ENCODE peak calls at places on chromosomes 11 and 22, in seven cellular contexts. One of them, this sample, is unnamed.
A peak's percentile ranks its signal among the peaks of the same experiment; 100 is the strongest.

GRCh38 chr11:83140691-83141455 is 16.1 kb upstream of the PCF11 start:
- DNase-seq in SK-N-SH: no peak
- DNase-seq in K562: no peak
- DNase-seq in HCT116: no peak
- DNase-seq in HepG2: no peak
- DNase-seq in H1: no peak
- DNase-seq in GM12878: peak; percentile 59
- DNase-seq in this sample: no peak

GRCh38 chr11:2704896-2705606 is 5.3 kb upstream of the KCNQ1OT1 start:
- DNase-seq in SK-N-SH: peak; percentile 54
- DNase-seq in K562: no peak
- DNase-seq in HCT116: no peak
- DNase-seq in HepG2: no peak
- DNase-seq in H1: no peak
- DNase-seq in GM12878: no peak
- DNase-seq in this sample: no peak

GRCh38 chr11:83827520-83827919 is 541.4 kb upstream of the CCDC90B start:
- DNase-seq in SK-N-SH: no peak
- DNase-seq in K562: no peak
- DNase-seq in HCT116: no peak
- DNase-seq in HepG2: no peak
- DNase-seq in H1: no peak
- DNase-seq in GM12878: no peak
- DNase-seq in this sample: no peak

GRCh38 chr22:49767355-49768062 is 60.2 kb downstream of the BRD1 start:
- DNase-seq in SK-N-SH: peak; percentile 72
- DNase-seq in K562: peak; percentile 48
- DNase-seq in HCT116: peak; percentile 42
- DNase-seq in HepG2: peak; percentile 58
- DNase-seq in H1: peak; percentile 74
- DNase-seq in GM12878: peak; percentile 50
- DNase-seq in this sample: peak; percentile 71

GRCh38 chr11:119832132-119832531 is 103.1 kb upstream of the NECTIN1 start:
- DNase-seq in SK-N-SH: peak; percentile 64
- DNase-seq in K562: no peak
- DNase-seq in HCT116: no peak
- DNase-seq in HepG2: no peak
- DNase-seq in H1: no peak
- DNase-seq in GM12878: no peak
- DNase-seq in this sample: no peak

GRCh38 chr22:19755722-19756287 is 4.8 kb upstream of the TBX1 start:
- DNase-seq in SK-N-SH: peak; percentile 71
- DNase-seq in K562: peak; percentile 67
- DNase-seq in HCT116: no peak
- DNase-seq in HepG2: no peak
- DNase-seq in H1: no peak
- DNase-seq in GM12878: no peak
- DNase-seq in this sample: no peak

GRCh38 chr22:49329636-49330035 is 498.0 kb downstream of the BRD1 start:
- DNase-seq in SK-N-SH: no peak
- DNase-seq in K562: no peak
- DNase-seq in HCT116: no peak
- DNase-seq in HepG2: no peak
- DNase-seq in H1: no peak
- DNase-seq in GM12878: no peak
- DNase-seq in this sample: no peak

GRCh38 chr11:103862827-103863213 is 173.6 kb upstream of the DDI1 start:
- DNase-seq in SK-N-SH: no peak
- DNase-seq in K562: no peak
- DNase-seq in HCT116: no peak
- DNase-seq in HepG2: no peak
- DNase-seq in H1: no peak
- DNase-seq in GM12878: no peak
- DNase-seq in this sample: no peak

GRCh38 chr11:34380696-34381095 is 22.9 kb upstream of the ABTB2 start:
- DNase-seq in SK-N-SH: no peak
- DNase-seq in K562: no peak
- DNase-seq in HCT116: peak; percentile 39
- DNase-seq in HepG2: peak; percentile 31
- DNase-seq in H1: no peak
- DNase-seq in GM12878: no peak
- DNase-seq in this sample: no peak

GRCh38 chr22:43270314-43270908 is 72.8 kb downstream of the SCUBE1 start:
- DNase-seq in SK-N-SH: no peak
- DNase-seq in K562: peak; percentile 14
- DNase-seq in HCT116: no peak
- DNase-seq in HepG2: peak; percentile 69
- DNase-seq in H1: peak; percentile 82
- DNase-seq in GM12878: no peak
- DNase-seq in this sample: no peak

GRCh38 chr22:37896181-37896592 is 9.9 kb upstream of the MICALL1 start:
- DNase-seq in SK-N-SH: no peak
- DNase-seq in K562: no peak
- DNase-seq in HCT116: no peak
- DNase-seq in HepG2: peak; percentile 90
- DNase-seq in H1: no peak
- DNase-seq in GM12878: peak; percentile 60
- DNase-seq in this sample: no peak

GRCh38 chr22:27996981-27997380 is 77.9 kb upstream of the PITPNB start:
- DNase-seq in SK-N-SH: no peak
- DNase-seq in K562: no peak
- DNase-seq in HCT116: no peak
- DNase-seq in HepG2: no peak
- DNase-seq in H1: no peak
- DNase-seq in GM12878: no peak
- DNase-seq in this sample: no peak

GRCh38 chr11:116844722-116845121 is 7.3 kb upstream of the APOA1 start:
- DNase-seq in SK-N-SH: no peak
- DNase-seq in K562: no peak
- DNase-seq in HCT116: no peak
- DNase-seq in HepG2: no peak
- DNase-seq in H1: no peak
- DNase-seq in GM12878: no peak
- DNase-seq in this sample: no peak

GRCh38 chr11:46247664-46248063 is 29.8 kb upstream of the CREB3L1 start:
- DNase-seq in SK-N-SH: no peak
- DNase-seq in K562: peak; percentile 71
- DNase-seq in HCT116: peak; percentile 76
- DNase-seq in HepG2: peak; percentile 72
- DNase-seq in H1: peak; percentile 72
- DNase-seq in GM12878: no peak
- DNase-seq in this sample: peak; percentile 91
- TF ChIP-seq JUND in SK-N-SH: no peak
- TF ChIP-seq JUND in K562: peak; percentile 68
- TF ChIP-seq JUND in HCT116: no peak
- TF ChIP-seq JUND in HepG2: no peak
- TF ChIP-seq JUND in H1: no peak
- TF ChIP-seq JUND in GM12878: no peak
- TF ChIP-seq JUND in this sample: no peak

GRCh38 chr11:32043737-32044515 is 46.9 kb upstream of the RCN1 start:
- DNase-seq in SK-N-SH: no peak
- DNase-seq in K562: no peak
- DNase-seq in HCT116: no peak
- DNase-seq in HepG2: no peak
- DNase-seq in H1: no peak
- DNase-seq in GM12878: no peak
- DNase-seq in this sample: no peak
- TF ChIP-seq JUND in SK-N-SH: no peak
- TF ChIP-seq JUND in K562: no peak
- TF ChIP-seq JUND in HCT116: no peak
- TF ChIP-seq JUND in HepG2: no peak
- TF ChIP-seq JUND in H1: no peak
- TF ChIP-seq JUND in GM12878: no peak
- TF ChIP-seq JUND in this sample: no peak

GRCh38 chr11:1701041-1701807 is 4.2 kb downstream of the KRTAP5-6 start:
- DNase-seq in SK-N-SH: no peak
- DNase-seq in K562: no peak
- DNase-seq in HCT116: no peak
- DNase-seq in HepG2: no peak
- DNase-seq in H1: no peak
- DNase-seq in GM12878: no peak
- DNase-seq in this sample: peak; percentile 31
- TF ChIP-seq JUND in SK-N-SH: no peak
- TF ChIP-seq JUND in K562: no peak
- TF ChIP-seq JUND in HCT116: no peak
- TF ChIP-seq JUND in HepG2: no peak
- TF ChIP-seq JUND in H1: no peak
- TF ChIP-seq JUND in GM12878: no peak
- TF ChIP-seq JUND in this sample: no peak

GRCh38 chr11:111792955-111793500 is 26.8 kb upstream of the PPP2R1B start:
- DNase-seq in SK-N-SH: no peak
- DNase-seq in K562: no peak
- DNase-seq in HCT116: no peak
- DNase-seq in HepG2: no peak
- DNase-seq in H1: no peak
- DNase-seq in GM12878: no peak
- DNase-seq in this sample: no peak

GRCh38 chr11:111792314-111792713 is 26.1 kb upstream of the PPP2R1B start:
- DNase-seq in SK-N-SH: no peak
- DNase-seq in K562: no peak
- DNase-seq in HCT116: no peak
- DNase-seq in HepG2: peak; percentile 26
- DNase-seq in H1: no peak
- DNase-seq in GM12878: no peak
- DNase-seq in this sample: no peak

GRCh38 chr11:111796696-111797095 is 30.5 kb upstream of the PPP2R1B start:
- DNase-seq in SK-N-SH: no peak
- DNase-seq in K562: no peak
- DNase-seq in HCT116: no peak
- DNase-seq in HepG2: no peak
- DNase-seq in H1: no peak
- DNase-seq in GM12878: no peak
- DNase-seq in this sample: no peak

GRCh38 chr11:111795333-111795985 is 29.3 kb upstream of the PPP2R1B start:
- DNase-seq in SK-N-SH: no peak
- DNase-seq in K562: no peak
- DNase-seq in HCT116: no peak
- DNase-seq in HepG2: peak; percentile 60
- DNase-seq in H1: no peak
- DNase-seq in GM12878: no peak
- DNase-seq in this sample: no peak

DNA sequence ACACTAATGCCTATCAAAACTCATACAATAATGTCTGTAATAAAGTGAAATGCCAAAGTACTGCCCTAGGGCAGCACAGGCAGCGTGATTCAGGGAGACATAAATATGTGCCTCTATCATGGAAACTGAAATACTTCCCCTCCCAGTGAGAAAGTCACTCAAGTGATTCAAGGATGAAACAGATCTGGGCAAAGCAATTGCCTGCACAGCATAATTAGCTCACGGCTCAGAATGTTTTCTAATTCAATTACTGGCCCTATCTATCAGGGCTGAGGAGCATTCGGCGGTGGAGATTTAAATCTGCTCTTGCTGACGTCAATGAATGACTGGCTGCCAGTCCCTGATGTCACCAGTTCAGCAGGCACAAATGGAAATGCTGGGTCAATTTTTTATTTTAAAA is 27.7 kb upstream of the PPP2R1B start:
- DNase-seq in SK-N-SH: peak; percentile 75
- DNase-seq in K562: no peak
- DNase-seq in HCT116: no peak
- DNase-seq in HepG2: no peak
- DNase-seq in H1: no peak
- DNase-seq in GM12878: no peak
- DNase-seq in this sample: no peak
- TF ChIP-seq JUND in SK-N-SH: peak; percentile 25
- TF ChIP-seq JUND in K562: no peak
- TF ChIP-seq JUND in HCT116: no peak
- TF ChIP-seq JUND in HepG2: no peak
- TF ChIP-seq JUND in H1: no peak
- TF ChIP-seq JUND in GM12878: no peak
- TF ChIP-seq JUND in this sample: no peak

GRCh38 chr11:94417386-94417987 is 16.3 kb upstream of the GPR83 start:
- DNase-seq in SK-N-SH: peak; percentile 26
- DNase-seq in K562: no peak
- DNase-seq in HCT116: peak; percentile 2
- DNase-seq in HepG2: peak; percentile 25
- DNase-seq in H1: no peak
- DNase-seq in GM12878: no peak
- DNase-seq in this sample: peak; percentile 68
- TF ChIP-seq JUND in SK-N-SH: no peak
- TF ChIP-seq JUND in K562: no peak
- TF ChIP-seq JUND in HCT116: no peak
- TF ChIP-seq JUND in HepG2: no peak
- TF ChIP-seq JUND in H1: no peak
- TF ChIP-seq JUND in GM12878: no peak
- TF ChIP-seq JUND in this sample: no peak

This sample was measured in T47D.